ENCODE peak calls at places on chromosome 14, in ten cellular contexts. E is cardiac muscle cell, H is AG09309, L is lower lobe of right lung, S is HCT116, J is colonic mucosa, P is neural crest cell, I is adrenal gland, U is HFFc6, X is suprapubic skin. Y is an unnamed sample.

GRCh38 chr14:90034156-90034555 is 27.6 kb upstream of the KCNK13 start:
- DNase-seq in L (no peak), U (no peak), H (no peak), I (no peak), X (no peak), J (no peak), S (no peak), E (no peak), P (no peak), Y (no peak)

GRCh38 chr14:74018029-74018703 is 922 bp downstream of the ENTPD5 start:
- DNase-seq in S (no peak), H (peak), E (peak), J (no peak), P (no peak), X (no peak), U (peak), L (no peak), I (no peak), Y (no peak)

GRCh38 chr14:32724864-32725550 is 213.7 kb upstream of the NPAS3 start:
- DNase-seq in P (no peak), E (peak), X (no peak), J (no peak), U (peak), H (peak), S (no peak), I (no peak), L (no peak), Y (no peak)

GRCh38 chr14:104395276-104395675 is 184.3 kb upstream of the C14orf180 start:
- DNase-seq in S (no peak), E (no peak), P (no peak), I (no peak), J (peak), L (no peak), U (no peak), X (peak), H (no peak), Y (no peak)

GRCh38 chr14:103862393-103862782 is 15.0 kb upstream of the PPP1R13B start:
- DNase-seq in X (no peak), H (no peak), S (no peak), L (peak), E (no peak), J (peak), I (no peak), U (no peak), P (no peak), Y (peak)

GRCh38 chr14:98984719-98985041 is 287.3 kb downstream of the BCL11B start:
- DNase-seq in U (no peak), X (no peak), H (no peak), J (peak), S (no peak), P (no peak), L (no peak), I (no peak), E (no peak), Y (no peak)

GRCh38 chr14:100849432-100849831 is 23.5 kb downstream of the MEG3 start:
- DNase-seq in X (no peak), P (no peak), S (no peak), I (no peak), U (no peak), J (no peak), H (no peak), L (no peak), E (no peak), Y (no peak)

GRCh38 chr14:70792939-70793338 is 16.4 kb downstream of the MAP3K9 start:
- DNase-seq in L (no peak), H (no peak), E (no peak), U (no peak), S (no peak), P (no peak), J (no peak), X (no peak), I (no peak), Y (no peak)

GRCh38 chr14:97848351-97848980 is 1051.3 kb downstream of the VRK1 start:
- DNase-seq in L (no peak), X (no peak), E (no peak), H (no peak), S (no peak), J (no peak), P (peak), I (no peak), U (no peak), Y (peak)

GRCh38 chr14:59688224-59689170 is 111.9 kb upstream of the CCDC175 start:
- DNase-seq in J (peak), E (peak), U (peak), X (no peak), P (peak), I (peak), H (peak), L (no peak), S (peak), Y (peak)

GRCh38 chr14:63249112-63249511 is 44.9 kb downstream of the RHOJ start:
- DNase-seq in E (peak), H (no peak), P (no peak), S (no peak), I (no peak), J (no peak), X (no peak), L (no peak), U (peak), Y (no peak)

GRCh38 chr14:58353516-58354299 is 42.0 kb upstream of the TOMM20L start:
- DNase-seq in P (no peak), X (no peak), I (no peak), E (no peak), J (no peak), H (no peak), S (no peak), U (no peak), L (no peak), Y (no peak)

GRCh38 chr14:75566321-75566720 is 12.1 kb upstream of the FLVCR2 start:
- DNase-seq in E (no peak), I (no peak), L (no peak), X (no peak), H (no peak), J (no peak), S (no peak), U (peak), P (no peak), Y (no peak)

GRCh38 chr14:57068511-57068910 is 200.2 kb downstream of the EXOC5 start:
- DNase-seq in U (no peak), L (no peak), J (no peak), I (no peak), E (no peak), S (no peak), P (no peak), X (no peak), H (no peak), Y (no peak)

GRCh38 chr14:29016050-29016900 is 249.7 kb downstream of the FOXG1 start:
- DNase-seq in X (no peak), U (peak), H (no peak), L (peak), J (no peak), E (peak), S (no peak), I (peak), P (peak), Y (peak)
- TF ChIP-seq CTCF in X (no peak), U (peak), H (peak), L (peak), J (no peak), E (peak), S (peak), I (peak), P (peak), Y (peak)

GRCh38 chr14:95313707-95314106 is 6.0 kb downstream of the CLMN start:
- DNase-seq in P (no peak), J (peak), S (no peak), U (peak), E (peak), I (peak), L (peak), H (peak), X (peak), Y (peak)

GRCh38 chr14:95310635-95311380 is 8.9 kb downstream of the CLMN start:
- DNase-seq in P (no peak), J (no peak), X (no peak), L (no peak), H (no peak), S (no peak), U (no peak), I (no peak), E (no peak), Y (no peak)

GRCh38 chr14:95313246-95313645 is 6.5 kb downstream of the CLMN start:
- DNase-seq in J (no peak), E (no peak), P (no peak), X (no peak), H (no peak), I (no peak), L (no peak), S (no peak), U (no peak), Y (no peak)

GRCh38 chr14:95309261-95310051 is 10.3 kb downstream of the CLMN start:
- DNase-seq in X (no peak), S (no peak), E (no peak), U (no peak), H (no peak), J (no peak), L (no peak), P (no peak), I (no peak), Y (no peak)

DNA sequence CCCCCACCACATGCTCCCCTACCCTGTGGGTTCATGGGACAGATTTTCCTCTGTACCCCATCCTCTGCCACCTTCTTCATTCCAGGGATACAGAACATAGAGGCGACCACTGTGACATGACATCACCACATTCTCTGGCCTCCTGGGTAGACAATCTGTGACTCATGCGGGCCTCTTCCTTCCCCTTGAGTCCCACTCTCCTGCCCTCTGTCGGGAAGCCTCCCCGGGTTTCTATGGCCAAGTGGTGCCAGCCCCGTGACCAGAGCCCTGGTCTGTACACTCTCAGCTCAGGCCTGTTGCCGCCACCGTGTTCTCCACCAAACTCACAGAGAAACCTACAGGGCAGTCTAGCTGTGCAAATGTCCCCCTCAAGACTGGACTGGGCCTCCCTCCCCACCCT is 8.0 kb downstream of the CLMN start:
- DNase-seq in U (no peak), S (peak), X (no peak), E (peak), P (no peak), J (no peak), H (no peak), L (peak), I (peak), Y (no peak)
- TF ChIP-seq CTCF in U (no peak), S (no peak), X (no peak), E (no peak), P (no peak), J (no peak), H (no peak), L (no peak), I (no peak), Y (no peak)

DNA sequence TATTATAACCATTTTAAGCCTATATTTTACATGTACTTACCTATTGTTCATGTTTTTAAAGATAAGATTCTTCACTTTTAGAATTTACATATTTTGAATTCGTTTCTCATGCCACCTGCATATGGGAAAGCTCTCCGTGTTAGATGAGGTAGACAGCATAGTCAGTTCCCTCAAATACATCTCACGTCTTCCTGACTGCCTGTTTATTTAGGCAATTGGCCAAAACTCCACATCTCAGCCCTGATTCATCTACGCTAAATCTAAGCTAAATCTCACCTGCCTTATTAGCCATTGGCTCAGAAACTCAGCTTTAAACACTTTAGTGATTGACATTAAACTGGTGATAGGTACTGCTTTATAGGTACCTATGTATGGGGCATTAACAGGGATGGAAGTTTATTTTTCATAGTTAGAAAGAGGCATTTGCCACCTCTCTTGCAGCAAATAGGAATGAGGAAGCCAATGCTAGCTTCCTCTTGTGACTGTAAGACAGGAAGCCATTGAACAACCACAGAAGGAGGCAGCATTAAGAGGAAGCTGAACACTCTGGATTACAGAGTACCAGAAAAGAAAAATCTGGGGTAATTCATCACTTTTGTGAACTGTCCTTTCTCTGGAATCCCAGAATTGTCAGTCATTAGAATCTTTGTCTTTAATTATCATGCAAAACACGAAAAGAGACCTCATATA is 111.9 kb downstream of the LRFN5 start:
- DNase-seq in J (no peak), H (no peak), I (no peak), X (no peak), L (no peak), P (no peak), S (no peak), U (no peak), E (no peak), Y (no peak)
- TF ChIP-seq CTCF in J (no peak), H (no peak), I (no peak), X (no peak), L (no peak), P (no peak), S (no peak), U (no peak), E (no peak), Y (no peak)

DNA sequence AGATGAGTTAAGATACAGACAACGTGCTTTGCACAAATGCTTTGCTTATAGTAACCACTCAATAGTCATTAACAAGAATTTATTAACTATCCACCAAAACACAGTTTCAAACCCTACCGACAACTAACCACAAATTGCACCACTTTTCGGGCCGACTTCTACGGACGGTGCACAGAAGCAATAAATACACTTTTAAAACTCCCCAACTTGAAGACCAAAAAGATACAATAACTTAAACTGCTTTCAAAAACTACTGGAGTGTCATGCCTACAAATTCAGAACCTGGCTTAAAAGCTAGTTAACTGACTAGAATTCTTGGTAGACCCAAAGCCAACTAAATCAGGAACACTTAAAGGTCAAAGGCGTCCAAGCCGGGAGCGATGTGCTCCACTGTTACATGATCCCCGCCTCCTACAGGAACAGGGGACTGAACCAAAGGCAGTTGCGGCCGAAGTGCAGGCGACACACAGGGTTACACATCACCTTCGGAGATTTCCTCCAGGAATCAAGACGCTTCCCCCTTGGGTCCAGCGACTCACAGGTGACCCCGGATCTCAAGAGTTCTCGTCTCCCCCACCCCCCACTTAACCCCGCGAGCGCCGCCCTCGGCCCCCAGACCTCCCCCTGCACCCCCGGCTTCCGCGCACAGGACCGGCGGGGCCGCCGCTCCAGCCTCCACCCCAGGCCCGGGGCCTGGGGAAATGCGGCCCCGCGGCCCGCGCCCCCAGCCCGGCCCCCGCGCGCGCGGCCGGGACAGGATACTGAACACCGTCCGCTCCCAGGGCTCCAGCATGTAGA is 507 bp downstream of the SPTSSA start:
- DNase-seq in U (peak), H (no peak), X (peak), I (peak), E (peak), P (peak), L (peak), J (peak), S (peak), Y (peak)
- TF ChIP-seq CTCF in U (peak), H (no peak), X (no peak), I (no peak), E (no peak), P (no peak), L (no peak), J (no peak), S (no peak), Y (no peak)

DNA sequence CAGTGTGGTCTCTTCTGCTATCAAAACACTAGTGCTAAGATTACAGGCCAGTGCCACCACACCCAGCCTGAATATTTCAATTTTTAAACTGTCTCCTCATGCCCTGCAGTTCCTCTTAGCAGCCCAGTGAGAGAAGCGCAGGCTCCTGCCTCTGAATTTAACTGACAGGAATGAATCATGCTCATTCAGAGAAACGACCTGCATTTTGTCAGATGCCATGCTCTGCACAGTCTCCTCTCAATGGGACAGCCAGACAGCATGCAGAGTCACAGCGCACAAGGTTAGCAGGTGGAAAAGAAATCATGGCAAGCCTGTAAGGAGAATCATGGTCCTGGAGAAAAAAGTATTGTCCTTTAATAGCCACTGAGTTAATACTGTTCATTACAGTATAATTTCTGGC is 691.0 kb upstream of the SEL1L start:
- DNase-seq in H (no peak), U (no peak), S (no peak), J (no peak), X (no peak), E (no peak), I (no peak), P (no peak), L (no peak), Y (no peak)
- TF ChIP-seq CTCF in H (no peak), U (no peak), S (no peak), J (no peak), X (no peak), E (no peak), I (no peak), P (no peak), L (no peak), Y (no peak)

GRCh38 chr14:80356413-80356812 is 145.1 kb upstream of the DIO2 start:
- DNase-seq in E (peak), S (no peak), J (no peak), I (no peak), L (no peak), X (no peak), H (no peak), P (no peak), U (no peak), Y (no peak)

GRCh38 chr14:80358112-80358511 is 146.8 kb upstream of the DIO2 start:
- DNase-seq in E (peak), P (no peak), L (no peak), U (no peak), H (no peak), J (no peak), S (no peak), X (no peak), I (no peak), Y (no peak)
- TF ChIP-seq CTCF in E (no peak), P (no peak), L (no peak), U (no peak), H (no peak), J (no peak), S (no peak), X (no peak), I (no peak), Y (no peak)

DNA sequence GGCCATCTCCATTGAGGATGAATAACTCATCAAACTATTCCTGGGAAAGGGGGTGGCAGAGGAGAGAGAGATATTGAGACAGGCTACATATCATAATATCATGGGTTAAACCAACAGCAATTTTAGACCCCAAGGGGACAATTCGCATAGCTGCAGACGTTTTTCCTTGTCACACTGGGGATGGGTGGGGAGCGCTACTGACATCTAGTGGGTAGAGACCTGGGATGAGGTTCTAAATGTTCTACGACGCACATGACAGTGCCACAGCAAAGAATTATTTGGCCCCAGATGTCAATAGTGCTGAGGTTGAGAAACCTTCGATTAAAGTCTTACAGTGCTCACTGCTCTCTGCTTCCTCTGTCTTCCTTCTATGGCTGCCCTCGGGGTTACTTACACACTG is 425.6 kb downstream of the NRXN3 start:
- DNase-seq in X (no peak), S (no peak), P (peak), H (no peak), J (peak), I (no peak), E (peak), U (peak), L (no peak), Y (no peak)
- TF ChIP-seq CTCF in X (no peak), S (peak), P (peak), H (peak), J (no peak), I (no peak), E (peak), U (peak), L (no peak), Y (no peak)

GRCh38 chr14:95979339-95980042 is 59.7 kb upstream of the C14orf132 start:
- DNase-seq in H (no peak), P (no peak), S (no peak), L (no peak), U (no peak), I (no peak), E (peak), J (no peak), X (no peak), Y (no peak)
- TF ChIP-seq CTCF in H (no peak), P (peak), S (no peak), L (no peak), U (peak), I (no peak), E (peak), J (no peak), X (no peak), Y (no peak)

GRCh38 chr14:54838931-54839512 is 63.6 kb downstream of the GCH1 start:
- DNase-seq in L (no peak), H (no peak), I (no peak), U (no peak), P (no peak), X (no peak), S (no peak), E (no peak), J (no peak), Y (no peak)
- TF ChIP-seq CTCF in L (no peak), H (no peak), I (no peak), U (no peak), P (no peak), X (no peak), S (no peak), E (no peak), J (no peak), Y (no peak)

DNA sequence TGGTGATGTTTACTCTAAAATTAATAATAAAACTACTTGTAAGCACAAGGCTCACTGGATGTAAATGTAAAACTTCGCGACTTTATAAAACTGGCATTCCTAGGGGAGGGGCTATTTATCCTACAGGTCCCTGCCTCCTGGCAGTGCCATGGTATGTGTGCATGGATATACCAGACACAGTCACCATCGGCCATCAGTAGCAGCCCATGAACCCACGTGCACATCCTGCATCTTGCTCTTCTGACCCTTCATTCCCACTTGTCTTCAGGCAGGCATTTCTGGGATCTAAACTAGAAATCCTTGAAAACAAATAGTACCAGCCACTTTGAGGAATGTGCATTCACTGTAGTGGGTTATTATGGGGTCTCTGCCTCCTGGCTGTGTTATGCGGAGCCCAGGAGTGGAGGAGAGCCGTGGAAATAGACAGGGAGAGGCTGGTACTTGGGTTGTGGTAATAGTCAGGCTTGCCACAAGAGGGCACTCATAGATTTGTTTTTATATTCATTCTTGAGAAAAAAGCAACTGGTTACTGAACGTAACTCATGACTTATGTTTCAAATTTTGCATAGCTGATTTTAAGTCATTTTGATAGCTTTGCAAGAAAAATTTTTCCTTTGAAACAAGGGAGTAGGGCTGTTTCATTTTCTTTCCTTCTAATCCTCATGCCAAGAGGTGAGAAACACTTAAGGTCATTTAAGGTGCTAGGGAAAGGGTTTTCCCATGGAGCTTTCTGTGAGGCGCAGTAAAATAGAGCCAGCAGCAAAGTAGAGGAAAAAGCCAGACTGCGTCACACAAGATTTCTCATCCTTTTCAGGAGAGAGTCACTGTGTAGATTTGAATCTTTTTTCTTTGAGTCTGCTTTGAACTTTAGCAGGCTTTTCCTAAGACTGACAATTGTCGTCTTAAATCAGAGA is 17.4 kb upstream of the GALNT16 start:
- DNase-seq in J (peak), H (peak), X (no peak), P (peak), E (peak), L (no peak), I (peak), S (peak), U (peak), Y (peak)
- TF ChIP-seq CTCF in J (peak), H (peak), X (peak), P (peak), E (peak), L (peak), I (peak), S (peak), U (peak), Y (peak)